ENCODE peak calls at places on chromosomes 4 and X, in eight cellular contexts. R is hepatocyte, M is GM23248, X is PC-3, T is GM23338, L is Karpas-422, S is SK-N-SH, I is MM.1S. Z is an unnamed sample.

GRCh38 chr4:9812530-9813340 is 31.3 kb downstream of the DRD5 start:
- DNase-seq in R (no peak), M (peak; percentile 70), X (no peak), T (no peak), L (no peak), S (peak; percentile 9), I (peak; percentile 57), Z (no peak)

GRCh38 chr4:101101072-101101471 is 246.3 kb downstream of the PPP3CA start:
- DNase-seq in R (no peak), M (no peak), X (peak; percentile 48), T (no peak), L (no peak), S (no peak), I (no peak), Z (no peak)

GRCh38 chr4:76856183-76856969 is 41.6 kb downstream of the SOWAHB start:
- DNase-seq in R (peak; percentile 77), M (peak; percentile 20), X (peak; percentile 2), T (no peak), L (no peak), S (no peak), I (no peak), Z (no peak)

GRCh38 chr4:56301181-56302076 is 85.9 kb downstream of the AASDH start:
- DNase-seq in R (peak; percentile 91), M (peak; percentile 95), X (peak; percentile 92), T (peak; percentile 89), L (peak; percentile 81), S (peak; percentile 75), I (peak; percentile 64), Z (peak; percentile 77)

GRCh38 chr4:15144249-15144966 is 142.1 kb downstream of the CPEB2 start:
- DNase-seq in R (no peak), M (no peak), X (no peak), T (no peak), L (no peak), S (no peak), I (no peak), Z (no peak)

GRCh38 chr4:68021185-68021584 is 57.9 kb upstream of the TMPRSS11A start:
- DNase-seq in R (no peak), M (peak; percentile 73), X (peak; percentile 26), T (no peak), L (no peak), S (no peak), I (no peak), Z (no peak)

GRCh38 chrX:40109288-40110008 is 11.7 kb upstream of the BCOR start:
- DNase-seq in R (peak; percentile 81), M (peak; percentile 79), X (no peak), T (peak; percentile 80), L (peak; percentile 67), S (peak; percentile 68), I (peak; percentile 71), Z (peak; percentile 57)

GRCh38 chr4:88659061-88659889 is 38.4 kb downstream of the NAP1L5 start:
- DNase-seq in R (peak; percentile 79), M (peak; percentile 87), X (peak; percentile 77), T (peak; percentile 81), L (peak; percentile 77), S (peak; percentile 45), I (peak; percentile 51), Z (peak; percentile 24)

GRCh38 chr4:54784188-54784671 is 126.5 kb downstream of the KIT start:
- DNase-seq in R (peak; percentile 13), M (peak; percentile 96), X (no peak), T (no peak), L (no peak), S (no peak), I (no peak), Z (no peak)

GRCh38 chr4:42927946-42928345 is 35.4 kb downstream of the GRXCR1 start:
- DNase-seq in R (peak; percentile 10), M (no peak), X (peak; percentile 31), T (no peak), L (no peak), S (no peak), I (no peak), Z (no peak)

GRCh38 chr4:135927651-135928050 is 1604.6 kb downstream of the PCDH18 start:
- DNase-seq in R (no peak), M (no peak), X (peak; percentile 26), T (no peak), L (no peak), S (no peak), I (no peak), Z (no peak)

GRCh38 chr4:25098964-25099843 is 61.0 kb downstream of the SEPSECS start:
- DNase-seq in R (peak; percentile 54), M (peak; percentile 75), X (peak; percentile 51), T (no peak), L (no peak), S (peak; percentile 43), I (no peak), Z (no peak)

DNA sequence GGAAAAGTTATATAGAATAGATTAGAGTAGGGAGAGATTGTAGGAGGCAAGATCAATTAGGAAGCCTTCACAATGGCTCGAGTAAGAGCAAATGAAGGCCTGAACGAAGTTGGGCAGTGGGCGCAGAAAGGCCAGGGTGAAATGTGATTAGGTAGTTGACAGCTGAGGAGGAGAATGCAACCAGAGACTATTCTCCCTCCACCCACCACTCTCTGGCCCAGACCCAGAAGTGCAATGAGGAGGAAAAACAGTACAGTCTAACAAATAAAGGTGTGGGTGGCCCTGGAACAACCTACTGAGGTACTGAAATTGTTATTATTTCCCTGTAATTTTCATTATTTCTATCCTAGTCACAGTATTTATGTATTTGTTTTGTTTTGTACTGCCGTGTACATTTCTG is 176.7 kb downstream of the SLC39A8 start:
- DNase-seq in R (no peak), M (no peak), X (no peak), T (no peak), L (no peak), S (no peak), I (no peak), Z (no peak)
- H3K4me1 ChIP-seq in R (peaks cover 3% of the 10 kb centered on the region), M (no peaks in the 10 kb centered on the region), X (no peaks in the 10 kb centered on the region), T (no peaks in the 10 kb centered on the region), L (peaks cover 7% of the 10 kb centered on the region), S (peaks cover 10% of the 10 kb centered on the region), I (no peaks in the 10 kb centered on the region), Z (no peaks in the 10 kb centered on the region)

GRCh38 chr4:146742416-146742815 is 103.7 kb downstream of the POU4F2 start:
- DNase-seq in R (no peak), M (no peak), X (no peak), T (peak; percentile 5), L (no peak), S (no peak), I (no peak), Z (no peak)
- H3K9me2 ChIP-seq in R (no peaks in the 10 kb centered on the region), M (no peaks in the 10 kb centered on the region), X (no peaks in the 10 kb centered on the region), T (no peaks in the 10 kb centered on the region), L (no peaks in the 10 kb centered on the region), S (no peaks in the 10 kb centered on the region), I (no peaks in the 10 kb centered on the region), Z (no peaks in the 10 kb centered on the region)

GRCh38 chrX:67673741-67674274 is 130.0 kb downstream of the AR start:
- DNase-seq in R (no peak), M (no peak), X (no peak), T (no peak), L (no peak), S (no peak), I (no peak), Z (no peak)

DNA sequence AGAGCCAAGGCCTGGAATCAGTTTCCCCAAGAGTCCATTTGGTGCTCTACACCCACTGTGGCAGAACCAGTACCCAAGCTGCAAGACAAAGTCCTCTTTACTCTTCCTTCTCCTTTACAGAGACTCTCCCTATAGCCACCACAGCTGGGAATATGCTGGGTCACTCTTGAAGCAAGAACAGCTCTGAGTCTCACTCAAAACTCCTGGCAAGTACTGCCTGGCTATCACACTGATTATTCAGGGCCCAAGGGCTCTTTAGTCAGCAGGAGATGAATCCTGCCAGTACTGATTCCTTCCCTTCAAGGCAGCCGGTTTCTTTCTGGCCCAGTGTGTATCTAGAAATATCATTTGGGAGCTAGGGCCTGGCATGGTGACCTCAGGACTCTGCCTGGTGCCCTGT is 130.9 kb downstream of the AR start:
- DNase-seq in R (no peak), M (no peak), X (no peak), T (no peak), L (no peak), S (no peak), I (no peak), Z (no peak)
- H3K4me1 ChIP-seq in R (no peaks in the 10 kb centered on the region), M (no peaks in the 10 kb centered on the region), X (no peaks in the 10 kb centered on the region), T (no peaks in the 10 kb centered on the region), L (no peaks in the 10 kb centered on the region), S (no peaks in the 10 kb centered on the region), I (no peaks in the 10 kb centered on the region), Z (no peaks in the 10 kb centered on the region)

GRCh38 chr4:17639136-17639535 is 24.7 kb downstream of the MED28 start:
- DNase-seq in R (no peak), M (no peak), X (no peak), T (no peak), L (no peak), S (no peak), I (no peak), Z (no peak)

GRCh38 chr4:17633600-17633999 is 19.2 kb downstream of the MED28 start:
- DNase-seq in R (no peak), M (no peak), X (no peak), T (no peak), L (no peak), S (no peak), I (no peak), Z (no peak)

GRCh38 chr4:17635056-17635455 is 20.6 kb downstream of the MED28 start:
- DNase-seq in R (no peak), M (no peak), X (no peak), T (no peak), L (no peak), S (no peak), I (no peak), Z (no peak)

GRCh38 chr4:17636696-17637351 is 22.4 kb downstream of the MED28 start:
- DNase-seq in R (peak; percentile 86), M (peak; percentile 86), X (peak; percentile 74), T (peak; percentile 93), L (peak; percentile 95), S (peak; percentile 92), I (peak; percentile 64), Z (peak; percentile 81)

DNA sequence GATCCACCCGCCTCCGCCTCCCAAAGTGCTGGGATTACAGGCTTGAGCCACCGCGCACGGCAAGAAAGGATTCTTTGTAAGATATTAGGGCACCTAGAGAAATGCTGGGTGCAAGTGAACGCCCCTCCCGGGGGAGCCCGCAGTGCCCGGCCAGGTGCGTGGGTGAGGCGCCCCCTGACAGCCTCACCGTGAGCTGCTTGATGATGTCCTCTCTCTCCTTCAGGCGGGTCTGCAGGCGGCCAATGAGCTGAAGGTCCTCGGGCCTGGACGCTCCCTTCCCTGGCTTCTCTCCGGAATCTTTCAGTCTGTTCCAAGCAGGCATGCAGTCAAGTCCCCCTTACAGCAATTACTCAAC is 21.9 kb downstream of the MED28 start:
- DNase-seq in R (no peak), M (no peak), X (no peak), T (no peak), L (no peak), S (no peak), I (no peak), Z (no peak)
- H3K9me2 ChIP-seq in R (no peaks in the 10 kb centered on the region), M (no peaks in the 10 kb centered on the region), X (no peaks in the 10 kb centered on the region), T (no peaks in the 10 kb centered on the region), L (no peaks in the 10 kb centered on the region), S (no peaks in the 10 kb centered on the region), I (no peaks in the 10 kb centered on the region), Z (no peaks in the 10 kb centered on the region)

DNA sequence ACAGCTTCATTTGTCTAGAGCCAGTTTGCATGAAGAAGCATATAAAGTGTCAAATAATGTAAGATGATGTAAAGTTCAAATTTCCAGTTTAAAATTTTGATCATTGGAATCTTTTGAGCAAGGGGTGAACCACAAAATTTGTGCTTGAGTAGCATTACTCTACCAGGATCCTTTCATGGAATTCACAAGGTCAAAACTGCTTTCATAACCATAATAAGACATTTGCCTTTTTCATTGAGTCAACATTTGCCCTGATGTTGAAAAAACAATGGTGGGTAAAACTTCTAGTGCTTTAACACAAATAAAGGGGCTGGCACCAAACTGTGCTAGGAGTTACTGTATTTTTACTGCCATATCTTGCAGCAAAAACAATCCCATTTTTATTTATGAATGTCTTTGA is 142.2 kb downstream of the GLRA3 start:
- DNase-seq in R (no peak), M (no peak), X (no peak), T (no peak), L (no peak), S (no peak), I (no peak), Z (no peak)
- H3K4me1 ChIP-seq in R (no peaks in the 10 kb centered on the region), M (peaks cover 4% of the 10 kb centered on the region), X (no peaks in the 10 kb centered on the region), T (no peaks in the 10 kb centered on the region), L (no peaks in the 10 kb centered on the region), S (no peaks in the 10 kb centered on the region), I (no peaks in the 10 kb centered on the region), Z (peaks cover 4% of the 10 kb centered on the region)